ENCODE peak calls at places on chromosomes 12 and 14, in nine cellular contexts. One of them, this sample, is unnamed.

GRCh38 chr12:104632724-104633181 is 176.0 kb downstream of the CHST11 start:
- DNase-seq in left ventricle myocardium inferior: no peak
- DNase-seq in astrocyte: peak
- DNase-seq in tibial nerve: no peak
- DNase-seq in ascending aorta: no peak
- DNase-seq in PC-3: no peak
- DNase-seq in A549: no peak
- DNase-seq in cardiac muscle cell: no peak
- DNase-seq in right cardiac atrium: no peak
- DNase-seq in this sample: no peak

GRCh38 chr14:78904094-78904493 is 733.9 kb downstream of the NRXN3 start:
- DNase-seq in left ventricle myocardium inferior: no peak
- DNase-seq in astrocyte: no peak
- DNase-seq in tibial nerve: no peak
- DNase-seq in ascending aorta: no peak
- DNase-seq in PC-3: peak
- DNase-seq in A549: peak
- DNase-seq in cardiac muscle cell: no peak
- DNase-seq in right cardiac atrium: no peak
- DNase-seq in this sample: no peak

GRCh38 chr12:108265505-108265904 is 73.6 kb downstream of the CMKLR1 start:
- DNase-seq in left ventricle myocardium inferior: no peak
- DNase-seq in astrocyte: no peak
- DNase-seq in tibial nerve: no peak
- DNase-seq in ascending aorta: no peak
- DNase-seq in PC-3: no peak
- DNase-seq in A549: no peak
- DNase-seq in cardiac muscle cell: no peak
- DNase-seq in right cardiac atrium: no peak
- DNase-seq in this sample: no peak

GRCh38 chr12:41049033-41049432 is 139.1 kb upstream of the PDZRN4 start:
- DNase-seq in left ventricle myocardium inferior: no peak
- DNase-seq in astrocyte: no peak
- DNase-seq in tibial nerve: no peak
- DNase-seq in ascending aorta: no peak
- DNase-seq in PC-3: no peak
- DNase-seq in A549: no peak
- DNase-seq in cardiac muscle cell: no peak
- DNase-seq in right cardiac atrium: no peak
- DNase-seq in this sample: no peak

GRCh38 chr14:51310453-51311074 is 70.5 kb downstream of the TMX1 start:
- DNase-seq in left ventricle myocardium inferior: no peak
- DNase-seq in astrocyte: peak
- DNase-seq in tibial nerve: no peak
- DNase-seq in ascending aorta: no peak
- DNase-seq in PC-3: no peak
- DNase-seq in A549: no peak
- DNase-seq in cardiac muscle cell: no peak
- DNase-seq in right cardiac atrium: no peak
- DNase-seq in this sample: no peak

GRCh38 chr14:31559939-31560338 is 1.3 kb upstream of the NUBPL start:
- DNase-seq in left ventricle myocardium inferior: no peak
- DNase-seq in astrocyte: no peak
- DNase-seq in tibial nerve: no peak
- DNase-seq in ascending aorta: no peak
- DNase-seq in PC-3: no peak
- DNase-seq in A549: no peak
- DNase-seq in cardiac muscle cell: no peak
- DNase-seq in right cardiac atrium: peak
- DNase-seq in this sample: no peak

GRCh38 chr12:51023625-51024395 is 2.4 kb downstream of the SLC11A2 start:
- DNase-seq in left ventricle myocardium inferior: no peak
- DNase-seq in astrocyte: peak
- DNase-seq in tibial nerve: no peak
- DNase-seq in ascending aorta: peak
- DNase-seq in PC-3: peak
- DNase-seq in A549: no peak
- DNase-seq in cardiac muscle cell: no peak
- DNase-seq in right cardiac atrium: no peak
- DNase-seq in this sample: no peak

GRCh38 chr14:99674776-99675175 is 9.3 kb upstream of the CYP46A1 start:
- DNase-seq in left ventricle myocardium inferior: no peak
- DNase-seq in astrocyte: no peak
- DNase-seq in tibial nerve: no peak
- DNase-seq in ascending aorta: no peak
- DNase-seq in PC-3: no peak
- DNase-seq in A549: no peak
- DNase-seq in cardiac muscle cell: no peak
- DNase-seq in right cardiac atrium: peak
- DNase-seq in this sample: no peak

GRCh38 chr12:51972849-51973273 is 21.4 kb downstream of the ACVR1B start:
- DNase-seq in left ventricle myocardium inferior: peak
- DNase-seq in astrocyte: peak
- DNase-seq in tibial nerve: peak
- DNase-seq in ascending aorta: peak
- DNase-seq in PC-3: no peak
- DNase-seq in A549: no peak
- DNase-seq in cardiac muscle cell: peak
- DNase-seq in right cardiac atrium: peak
- DNase-seq in this sample: no peak

GRCh38 chr12:130973109-130973508 is 19.4 kb downstream of the ADGRD1 start:
- DNase-seq in left ventricle myocardium inferior: peak
- DNase-seq in astrocyte: no peak
- DNase-seq in tibial nerve: no peak
- DNase-seq in ascending aorta: no peak
- DNase-seq in PC-3: no peak
- DNase-seq in A549: no peak
- DNase-seq in cardiac muscle cell: no peak
- DNase-seq in right cardiac atrium: no peak
- DNase-seq in this sample: no peak

GRCh38 chr12:2719405-2719804 is 75.4 kb upstream of the FKBP4 start:
- DNase-seq in left ventricle myocardium inferior: no peak
- DNase-seq in astrocyte: no peak
- DNase-seq in tibial nerve: no peak
- DNase-seq in ascending aorta: no peak
- DNase-seq in PC-3: no peak
- DNase-seq in A549: no peak
- DNase-seq in cardiac muscle cell: no peak
- DNase-seq in right cardiac atrium: no peak
- DNase-seq in this sample: no peak

GRCh38 chr12:64678248-64678647 is 68.0 kb downstream of the RASSF3 start:
- DNase-seq in left ventricle myocardium inferior: no peak
- DNase-seq in astrocyte: no peak
- DNase-seq in tibial nerve: no peak
- DNase-seq in ascending aorta: no peak
- DNase-seq in PC-3: peak
- DNase-seq in A549: no peak
- DNase-seq in cardiac muscle cell: no peak
- DNase-seq in right cardiac atrium: no peak
- DNase-seq in this sample: no peak

GRCh38 chr12:64674367-64674922 is 64.2 kb downstream of the RASSF3 start:
- DNase-seq in left ventricle myocardium inferior: no peak
- DNase-seq in astrocyte: no peak
- DNase-seq in tibial nerve: no peak
- DNase-seq in ascending aorta: no peak
- DNase-seq in PC-3: no peak
- DNase-seq in A549: no peak
- DNase-seq in cardiac muscle cell: no peak
- DNase-seq in right cardiac atrium: no peak
- DNase-seq in this sample: no peak

GRCh38 chr12:64672925-64673409 is 62.7 kb downstream of the RASSF3 start:
- DNase-seq in left ventricle myocardium inferior: peak
- DNase-seq in astrocyte: peak
- DNase-seq in tibial nerve: no peak
- DNase-seq in ascending aorta: peak
- DNase-seq in PC-3: peak
- DNase-seq in A549: peak
- DNase-seq in cardiac muscle cell: no peak
- DNase-seq in right cardiac atrium: peak
- DNase-seq in this sample: peak

GRCh38 chr12:64673490-64674169 is 63.3 kb downstream of the RASSF3 start:
- DNase-seq in left ventricle myocardium inferior: no peak
- DNase-seq in astrocyte: peak
- DNase-seq in tibial nerve: no peak
- DNase-seq in ascending aorta: no peak
- DNase-seq in PC-3: no peak
- DNase-seq in A549: no peak
- DNase-seq in cardiac muscle cell: no peak
- DNase-seq in right cardiac atrium: no peak
- DNase-seq in this sample: no peak

DNA sequence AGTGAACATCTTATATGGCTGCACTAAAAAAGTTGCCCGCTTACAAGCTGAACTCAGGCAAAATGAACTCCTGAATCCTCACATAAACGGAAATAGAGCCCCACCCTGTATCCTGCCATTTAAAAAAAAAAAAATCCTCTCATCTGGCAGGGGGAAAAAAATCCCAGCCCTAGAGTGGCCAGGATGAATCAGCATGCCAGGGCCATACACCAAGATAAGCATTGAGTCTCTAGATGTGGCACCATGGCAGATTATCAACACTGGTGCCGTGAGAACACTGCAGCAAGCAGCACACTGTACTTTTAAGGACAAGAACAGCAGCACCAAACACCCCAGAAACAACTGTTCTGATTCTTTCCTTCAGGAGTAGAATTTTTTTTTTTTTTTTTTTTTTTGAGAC is 65.5 kb downstream of the RASSF3 start:
- DNase-seq in left ventricle myocardium inferior: peak
- DNase-seq in astrocyte: peak
- DNase-seq in tibial nerve: no peak
- DNase-seq in ascending aorta: peak
- DNase-seq in PC-3: peak
- DNase-seq in A549: peak
- DNase-seq in cardiac muscle cell: no peak
- DNase-seq in right cardiac atrium: no peak
- DNase-seq in this sample: no peak
- H3K27ac ChIP-seq in left ventricle myocardium inferior: peak
- H3K27ac ChIP-seq in astrocyte: no peak
- H3K27ac ChIP-seq in tibial nerve: peak
- H3K27ac ChIP-seq in ascending aorta: peak
- H3K27ac ChIP-seq in PC-3: no peak
- H3K27ac ChIP-seq in A549: peak
- H3K27ac ChIP-seq in cardiac muscle cell: peak
- H3K27ac ChIP-seq in right cardiac atrium: peak
- H3K27ac ChIP-seq in this sample: no peak

GRCh38 chr12:76460807-76461206 is 98.8 kb downstream of the OSBPL8 start:
- DNase-seq in left ventricle myocardium inferior: no peak
- DNase-seq in astrocyte: no peak
- DNase-seq in tibial nerve: no peak
- DNase-seq in ascending aorta: no peak
- DNase-seq in PC-3: no peak
- DNase-seq in A549: no peak
- DNase-seq in cardiac muscle cell: no peak
- DNase-seq in right cardiac atrium: no peak
- DNase-seq in this sample: no peak

GRCh38 chr12:76457818-76458217 is 101.8 kb downstream of the OSBPL8 start:
- DNase-seq in left ventricle myocardium inferior: no peak
- DNase-seq in astrocyte: no peak
- DNase-seq in tibial nerve: no peak
- DNase-seq in ascending aorta: no peak
- DNase-seq in PC-3: no peak
- DNase-seq in A549: no peak
- DNase-seq in cardiac muscle cell: no peak
- DNase-seq in right cardiac atrium: no peak
- DNase-seq in this sample: no peak

GRCh38 chr12:76451528-76451927 is 103.3 kb upstream of the BBS10 start:
- DNase-seq in left ventricle myocardium inferior: no peak
- DNase-seq in astrocyte: no peak
- DNase-seq in tibial nerve: no peak
- DNase-seq in ascending aorta: no peak
- DNase-seq in PC-3: peak
- DNase-seq in A549: peak
- DNase-seq in cardiac muscle cell: no peak
- DNase-seq in right cardiac atrium: no peak
- DNase-seq in this sample: no peak

GRCh38 chr12:76455582-76456345 is 103.8 kb downstream of the OSBPL8 start:
- DNase-seq in left ventricle myocardium inferior: no peak
- DNase-seq in astrocyte: peak
- DNase-seq in tibial nerve: peak
- DNase-seq in ascending aorta: no peak
- DNase-seq in PC-3: peak
- DNase-seq in A549: peak
- DNase-seq in cardiac muscle cell: peak
- DNase-seq in right cardiac atrium: no peak
- DNase-seq in this sample: no peak

GRCh38 chr12:76457010-76457409 is 102.6 kb downstream of the OSBPL8 start:
- DNase-seq in left ventricle myocardium inferior: no peak
- DNase-seq in astrocyte: no peak
- DNase-seq in tibial nerve: no peak
- DNase-seq in ascending aorta: no peak
- DNase-seq in PC-3: no peak
- DNase-seq in A549: no peak
- DNase-seq in cardiac muscle cell: no peak
- DNase-seq in right cardiac atrium: no peak
- DNase-seq in this sample: no peak
- H3K27ac ChIP-seq in left ventricle myocardium inferior: no peak
- H3K27ac ChIP-seq in astrocyte: no peak
- H3K27ac ChIP-seq in tibial nerve: no peak
- H3K27ac ChIP-seq in ascending aorta: no peak
- H3K27ac ChIP-seq in PC-3: no peak
- H3K27ac ChIP-seq in A549: no peak
- H3K27ac ChIP-seq in cardiac muscle cell: no peak
- H3K27ac ChIP-seq in right cardiac atrium: no peak
- H3K27ac ChIP-seq in this sample: peak

DNA sequence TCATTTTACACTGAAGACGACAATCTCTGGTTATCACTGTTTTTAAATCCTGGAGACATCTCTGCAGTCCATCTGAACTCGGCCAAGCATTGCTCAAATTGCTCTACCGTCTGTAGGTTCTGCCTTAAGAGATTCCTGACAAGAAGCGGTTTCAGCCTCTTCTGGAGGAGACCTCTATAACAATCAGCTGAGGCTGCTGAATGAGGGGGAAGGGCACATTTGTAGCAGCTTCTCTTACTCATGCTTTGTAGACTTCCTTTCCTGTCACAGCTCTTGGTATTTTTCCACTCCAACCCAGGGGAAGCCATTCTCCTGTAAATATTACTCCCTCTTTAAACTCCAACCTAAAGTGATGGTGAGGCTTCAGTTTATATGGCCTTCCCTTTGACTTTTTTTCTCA is 3.0 kb downstream of the ARG2 start:
- DNase-seq in left ventricle myocardium inferior: no peak
- DNase-seq in astrocyte: peak
- DNase-seq in tibial nerve: peak
- DNase-seq in ascending aorta: peak
- DNase-seq in PC-3: peak
- DNase-seq in A549: peak
- DNase-seq in cardiac muscle cell: peak
- DNase-seq in right cardiac atrium: no peak
- DNase-seq in this sample: no peak
- H3K27ac ChIP-seq in left ventricle myocardium inferior: no peak
- H3K27ac ChIP-seq in astrocyte: peak
- H3K27ac ChIP-seq in tibial nerve: peak
- H3K27ac ChIP-seq in ascending aorta: peak
- H3K27ac ChIP-seq in PC-3: peak
- H3K27ac ChIP-seq in A549: peak
- H3K27ac ChIP-seq in cardiac muscle cell: peak
- H3K27ac ChIP-seq in right cardiac atrium: no peak
- H3K27ac ChIP-seq in this sample: peak

GRCh38 chr14:102462391-102462790 is 47.2 kb downstream of the ANKRD9 start:
- DNase-seq in left ventricle myocardium inferior: no peak
- DNase-seq in astrocyte: no peak
- DNase-seq in tibial nerve: no peak
- DNase-seq in ascending aorta: no peak
- DNase-seq in PC-3: no peak
- DNase-seq in A549: no peak
- DNase-seq in cardiac muscle cell: no peak
- DNase-seq in right cardiac atrium: no peak
- DNase-seq in this sample: no peak
- H3K27ac ChIP-seq in left ventricle myocardium inferior: peak
- H3K27ac ChIP-seq in astrocyte: no peak
- H3K27ac ChIP-seq in tibial nerve: no peak
- H3K27ac ChIP-seq in ascending aorta: no peak
- H3K27ac ChIP-seq in PC-3: no peak
- H3K27ac ChIP-seq in A549: no peak
- H3K27ac ChIP-seq in cardiac muscle cell: no peak
- H3K27ac ChIP-seq in right cardiac atrium: no peak
- H3K27ac ChIP-seq in this sample: peak